ENCODE peak calls at places on chromosome 20, in six cellular contexts. A is GM23338, W is left lung, C is foreskin fibroblast, O is fibroblast of lung, V is heart right ventricle. F is an unnamed sample.

GRCh38 chr20:50339196-50339901 is 148.7 kb downstream of the CEBPB start:
- DNase-seq in A (no peak), W (no peak), C (peak), O (peak), V (no peak), F (peak)

GRCh38 chr20:33465536-33466302 is 22.2 kb upstream of the SNTA1 start:
- DNase-seq in A (no peak), W (no peak), C (no peak), O (peak), V (no peak), F (no peak)

GRCh38 chr20:34420975-34421374 is 57.9 kb downstream of the ITCH start:
- DNase-seq in A (no peak), W (no peak), C (no peak), O (no peak), V (no peak), F (no peak)

GRCh38 chr20:46552460-46553420 is 2.3 kb upstream of the OCSTAMP start:
- DNase-seq in A (no peak), W (no peak), C (no peak), O (no peak), V (no peak), F (no peak)

GRCh38 chr20:33672426-33673114 is 1.7 kb downstream of the NECAB3 start:
- DNase-seq in A (no peak), W (no peak), C (no peak), O (no peak), V (no peak), F (no peak)

GRCh38 chr20:36493801-36494114 is 47.6 kb upstream of the MYL9 start:
- DNase-seq in A (no peak), W (peak), C (peak), O (peak), V (peak), F (peak)

GRCh38 chr20:46230811-46231282 is 77.5 kb downstream of the CDH22 start:
- DNase-seq in A (peak), W (no peak), C (peak), O (peak), V (no peak), F (no peak)

GRCh38 chr20:48823960-48824497 is 3.8 kb downstream of the PREX1 start:
- DNase-seq in A (no peak), W (no peak), C (peak), O (peak), V (no peak), F (no peak)

GRCh38 chr20:1323256-1323655 is 5.7 kb downstream of the SDCBP2 start:
- DNase-seq in A (no peak), W (no peak), C (peak), O (no peak), V (peak), F (no peak)

GRCh38 chr20:10965936-10966470 is 292.2 kb upstream of the JAG1 start:
- DNase-seq in A (no peak), W (no peak), C (peak), O (peak), V (no peak), F (no peak)

GRCh38 chr20:61186771-61187170 is 65.3 kb upstream of the CDH4 start:
- DNase-seq in A (no peak), W (no peak), C (peak), O (peak), V (no peak), F (no peak)

GRCh38 chr20:25576783-25577530 is 8.4 kb downstream of the NINL start:
- DNase-seq in A (no peak), W (no peak), C (no peak), O (no peak), V (no peak), F (no peak)

GRCh38 chr20:37984018-37984785 is 49.1 kb downstream of the TTI1 start:
- DNase-seq in A (no peak), W (no peak), C (no peak), O (no peak), V (peak), F (no peak)

GRCh38 chr20:39879296-39879695 is 809.7 kb downstream of the MAFB start:
- DNase-seq in A (no peak), W (no peak), C (peak), O (peak), V (no peak), F (no peak)

GRCh38 chr20:36645998-36646397 is at the start of gene SLA2:
- DNase-seq in A (no peak), W (peak), C (no peak), O (no peak), V (no peak), F (no peak)

GRCh38 chr20:23224806-23225205 is 125.8 kb upstream of the NXT1 start:
- DNase-seq in A (no peak), W (no peak), C (no peak), O (no peak), V (no peak), F (peak)

GRCh38 chr20:24001901-24002405 is 13.4 kb upstream of the GGTLC1 start:
- DNase-seq in A (no peak), W (no peak), C (no peak), O (no peak), V (no peak), F (no peak)

GRCh38 chr20:44649976-44650375 is 1.5 kb downstream of the ADA start:
- DNase-seq in A (no peak), W (no peak), C (no peak), O (no peak), V (no peak), F (no peak)

GRCh38 chr20:13260620-13261279 is 39.7 kb downstream of the ISM1 start:
- DNase-seq in A (no peak), W (no peak), C (peak), O (no peak), V (no peak), F (peak)

GRCh38 chr20:47672886-47673670 is 112.2 kb downstream of the SULF2 start:
- DNase-seq in A (no peak), W (no peak), C (no peak), O (no peak), V (no peak), F (no peak)

GRCh38 chr20:37361336-37361735 is 15.4 kb downstream of the SRC start:
- DNase-seq in A (no peak), W (peak), C (no peak), O (no peak), V (no peak), F (no peak)

GRCh38 chr20:25669826-25670422 is 26.7 kb downstream of the ZNF337 start:
- DNase-seq in A (peak), W (no peak), C (peak), O (peak), V (no peak), F (no peak)

GRCh38 chr20:39986231-39986904 is 702.7 kb downstream of the MAFB start:
- DNase-seq in A (peak), W (peak), C (peak), O (peak), V (peak), F (peak)

GRCh38 chr20:54219751-54220426 is 12.0 kb downstream of the PFDN4 start:
- DNase-seq in A (peak), W (no peak), C (peak), O (peak), V (no peak), F (no peak)

GRCh38 chr20:52494244-52494643 is 302.7 kb upstream of the ZFP64 start:
- DNase-seq in A (no peak), W (no peak), C (peak), O (peak), V (no peak), F (no peak)

GRCh38 chr20:38863024-38863851 is 57.7 kb downstream of the PPP1R16B start:
- DNase-seq in A (no peak), W (no peak), C (no peak), O (no peak), V (no peak), F (peak)

GRCh38 chr20:58897493-58897892 is 45.0 kb downstream of the GNAS start:
- DNase-seq in A (no peak), W (no peak), C (no peak), O (no peak), V (no peak), F (no peak)

GRCh38 chr20:3716195-3716834 is 3.9 kb upstream of the SIGLEC1 start:
- DNase-seq in A (peak), W (no peak), C (peak), O (peak), V (peak), F (no peak)

GRCh38 chr20:43926691-43927090 is 12.0 kb downstream of the TOX2 start:
- DNase-seq in A (no peak), W (no peak), C (no peak), O (no peak), V (no peak), F (no peak)

GRCh38 chr20:40897177-40897700 is 131.4 kb upstream of the TOP1 start:
- DNase-seq in A (no peak), W (no peak), C (peak), O (no peak), V (no peak), F (no peak)

GRCh38 chr20:60407011-60407771 is 449.0 kb downstream of the CDH26 start:
- DNase-seq in A (no peak), W (no peak), C (no peak), O (no peak), V (no peak), F (no peak)

GRCh38 chr20:33864324-33864963 is 53.3 kb downstream of the CHMP4B start:
- DNase-seq in A (no peak), W (no peak), C (no peak), O (no peak), V (no peak), F (no peak)

GRCh38 chr20:19211661-19212523 is 550 bp upstream of the SLC24A3 start:
- DNase-seq in A (peak), W (peak), C (peak), O (peak), V (no peak), F (no peak)
- TF ChIP-seq CTCF in A (peak), W (no peak), C (no peak), O (no peak), V (peak), F (no peak)

GRCh38 chr20:20713244-20713765 is 861 bp upstream of the RALGAPA2 start:
- DNase-seq in A (no peak), W (no peak), C (peak), O (no peak), V (no peak), F (no peak)
- H3K4me3 ChIP-seq in A (peak), W (peak), C (peak), O (peak), V (peak), F (no peak)

GRCh38 chr20:57587278-57587988 is 26.5 kb downstream of the PCK1 start:
- DNase-seq in A (no peak), W (no peak), C (no peak), O (no peak), V (no peak), F (no peak)
- TF ChIP-seq CTCF in A (no peak), W (no peak), C (no peak), O (no peak), V (no peak), F (no peak)

GRCh38 chr20:62219101-62219991 is 732 bp downstream of the HRH3 start:
- DNase-seq in A (peak), W (no peak), C (peak), O (no peak), V (no peak), F (no peak)
- H3K4me3 ChIP-seq in A (peak), W (no peak), C (no peak), O (no peak), V (no peak), F (no peak)

GRCh38 chr20:14816471-14816870 is 479.1 kb upstream of the FLRT3 start:
- DNase-seq in A (no peak), W (no peak), C (no peak), O (no peak), V (no peak), F (no peak)
- TF ChIP-seq CTCF in A (no peak), W (no peak), C (no peak), O (no peak), V (no peak), F (no peak)

GRCh38 chr20:8215516-8215915 is 83.5 kb downstream of the PLCB1 start:
- DNase-seq in A (no peak), W (no peak), C (peak), O (peak), V (peak), F (no peak)
- H3K4me3 ChIP-seq in A (no peak), W (no peak), C (no peak), O (no peak), V (no peak), F (no peak)

GRCh38 chr20:56171087-56172012 is 77.2 kb upstream of the MC3R start:
- DNase-seq in A (no peak), W (no peak), C (no peak), O (peak), V (no peak), F (no peak)
- TF ChIP-seq CTCF in A (no peak), W (peak), C (no peak), O (no peak), V (peak), F (no peak)

GRCh38 chr20:31523361-31524283 is 9.4 kb downstream of the HM13 start:
- DNase-seq in A (no peak), W (peak), C (no peak), O (peak), V (peak), F (no peak)
- H3K4me3 ChIP-seq in A (no peak), W (no peak), C (no peak), O (no peak), V (no peak), F (no peak)

F was measured in lower leg skin.